ENCODE peak calls at places on chromosomes 6 and 20, in nine cellular contexts. L, P, O, Z, K, V, U, Q and I are unnamed samples.

GRCh38 chr6:155154158-155154830 is 109.5 kb upstream of the CLDN20 start:
- DNase-seq in K (no peak), V (no peak), Z (no peak), P (no peak), Q (peak), U (peak), L (peak), O (peak), I (peak)

GRCh38 chr6:19759117-19759880 is 77.9 kb upstream of the ID4 start:
- DNase-seq in O (no peak), P (no peak), V (no peak), K (no peak), L (peak), Q (peak), U (peak), Z (no peak), I (peak)

GRCh38 chr6:37946021-37946420 is 126.5 kb downstream of the ZFAND3 start:
- DNase-seq in U (no peak), Z (no peak), P (no peak), Q (no peak), V (no peak), L (no peak), K (no peak), O (no peak), I (no peak)

GRCh38 chr6:7811441-7811840 is 85.5 kb downstream of the BMP6 start:
- DNase-seq in Q (peak), O (no peak), P (no peak), L (peak), U (no peak), V (no peak), Z (no peak), K (no peak), I (no peak)

GRCh38 chr6:50952092-50952932 is 133.6 kb downstream of the TFAP2B start:
- DNase-seq in U (no peak), V (no peak), Z (no peak), Q (no peak), L (peak), P (no peak), O (no peak), K (no peak), I (no peak)

GRCh38 chr6:122491915-122492537 is 20.4 kb upstream of the SERINC1 start:
- DNase-seq in Q (peak), O (peak), K (peak), P (peak), U (peak), L (peak), V (peak), Z (peak), I (peak)

GRCh38 chr20:6265204-6265904 is 142.5 kb upstream of the FERMT1 start:
- DNase-seq in Z (no peak), P (peak), O (peak), L (peak), Q (peak), V (no peak), U (peak), K (no peak), I (peak)

GRCh38 chr20:50366270-50367103 is 143.7 kb upstream of the PTPN1 start:
- DNase-seq in K (peak), L (peak), U (peak), Z (no peak), V (peak), P (no peak), Q (peak), O (peak), I (peak)

GRCh38 chr20:58907481-58908137 is 55.1 kb downstream of the GNAS start:
- DNase-seq in K (peak), V (peak), O (peak), P (peak), U (peak), Z (no peak), L (peak), Q (peak), I (peak)

GRCh38 chr20:54208492-54209044 is 681 bp downstream of the PFDN4 start:
- DNase-seq in K (no peak), U (peak), L (peak), P (peak), O (peak), Z (no peak), Q (peak), V (no peak), I (peak)

GRCh38 chr20:14935285-14935684 is 597.9 kb upstream of the FLRT3 start:
- DNase-seq in P (no peak), O (no peak), Z (no peak), L (no peak), V (no peak), K (no peak), U (no peak), Q (no peak), I (no peak)

GRCh38 chr6:144248470-144249301 is 36.4 kb upstream of the UTRN start:
- DNase-seq in O (peak), U (peak), K (no peak), L (peak), V (no peak), P (no peak), Z (no peak), Q (peak), I (peak)

GRCh38 chr6:26224547-26224912 is 137.3 kb downstream of the HFE start:
- DNase-seq in V (no peak), P (no peak), O (no peak), Z (no peak), Q (no peak), L (no peak), U (no peak), K (no peak), I (peak)

GRCh38 chr6:137370871-137371633 is 123.1 kb downstream of the OLIG3 start:
- DNase-seq in O (no peak), U (no peak), Z (no peak), K (no peak), P (peak), Q (no peak), L (no peak), V (no peak), I (peak)

GRCh38 chr6:33927551-33927950 is 123.7 kb upstream of the MLN start:
- DNase-seq in Q (peak), K (no peak), Z (no peak), L (peak), V (no peak), P (no peak), O (no peak), U (no peak), I (peak)

GRCh38 chr6:29255530-29255929 is 46.0 kb upstream of the OR14J1 start:
- DNase-seq in K (no peak), O (no peak), V (no peak), L (no peak), Z (no peak), U (no peak), Q (no peak), P (no peak), I (no peak)

GRCh38 chr6:2665169-2666070 is 85.3 kb downstream of the MYLK4 start:
- DNase-seq in V (no peak), U (no peak), P (no peak), O (no peak), Z (no peak), K (no peak), L (no peak), Q (no peak), I (no peak)

GRCh38 chr6:17096076-17096475 is 5.8 kb upstream of the STMND1 start:
- DNase-seq in O (peak), P (no peak), K (no peak), V (no peak), Q (peak), Z (no peak), L (peak), U (no peak), I (no peak)

GRCh38 chr6:2971420-2972218 is at the start of gene SERPINB6:
- DNase-seq in L (peak), U (peak), K (peak), P (no peak), O (peak), Z (no peak), Q (peak), V (peak), I (peak)

GRCh38 chr20:46739441-46740213 is 30.2 kb downstream of the SLC2A10 start:
- DNase-seq in L (no peak), K (no peak), Q (no peak), P (no peak), V (no peak), Z (no peak), U (no peak), O (peak), I (no peak)

GRCh38 chr6:143684484-143684883 is 6.7 kb downstream of the PHACTR2 start:
- DNase-seq in U (no peak), Z (no peak), K (no peak), V (no peak), P (no peak), Q (no peak), O (no peak), L (no peak), I (no peak)

GRCh38 chr6:16676978-16677377 is 84.3 kb downstream of the ATXN1 start:
- DNase-seq in U (peak), P (no peak), Q (no peak), V (no peak), K (no peak), Z (no peak), O (no peak), L (peak), I (peak)

GRCh38 chr20:58692579-58693225 is at the start of gene NPEPL1:
- DNase-seq in V (peak), Q (peak), O (peak), L (peak), U (peak), P (peak), K (peak), Z (peak), I (peak)

GRCh38 chr6:135358251-135358821 is 139.2 kb downstream of the AHI1 start:
- DNase-seq in U (peak), Z (no peak), V (no peak), P (no peak), L (peak), O (no peak), K (no peak), Q (peak), I (peak)

GRCh38 chr6:2020909-2021308 is 224.5 kb downstream of the GMDS start:
- DNase-seq in L (peak), U (peak), Q (no peak), Z (no peak), O (no peak), V (no peak), P (no peak), K (no peak), I (no peak)

GRCh38 chr20:63386491-63386890 is 25.3 kb upstream of the CHRNA4 start:
- DNase-seq in K (no peak), U (no peak), Z (no peak), O (no peak), P (no peak), Q (no peak), L (no peak), V (no peak), I (no peak)

GRCh38 chr6:42075159-42075838 is 25.0 kb downstream of the TAF8 start:
- DNase-seq in O (peak), V (peak), Q (peak), Z (peak), P (peak), U (peak), K (peak), L (peak), I (peak)

GRCh38 chr6:170295519-170296422 is 4.9 kb upstream of the DLL1 start:
- DNase-seq in O (peak), Q (peak), Z (peak), U (no peak), P (peak), V (peak), L (no peak), K (peak), I (no peak)

GRCh38 chr6:98014791-98015201 is 731.8 kb upstream of the MMS22L start:
- DNase-seq in L (no peak), U (no peak), P (no peak), O (no peak), K (no peak), V (no peak), Z (no peak), Q (no peak), I (no peak)

GRCh38 chr6:130035211-130035610 is 16.8 kb downstream of the L3MBTL3 start:
- DNase-seq in Q (no peak), V (no peak), P (no peak), U (no peak), K (no peak), O (no peak), L (no peak), Z (no peak), I (peak)

GRCh38 chr6:130032758-130033323 is 14.5 kb downstream of the L3MBTL3 start:
- DNase-seq in Z (no peak), L (no peak), U (no peak), O (no peak), K (no peak), V (no peak), Q (no peak), P (no peak), I (no peak)

GRCh38 chr6:130033999-130034814 is 15.8 kb downstream of the L3MBTL3 start:
- DNase-seq in V (no peak), O (peak), Z (no peak), L (peak), P (no peak), K (peak), Q (peak), U (peak), I (peak)

GRCh38 chr6:130037207-130037811 is 18.9 kb downstream of the L3MBTL3 start:
- DNase-seq in U (peak), V (no peak), P (peak), Z (no peak), Q (peak), O (no peak), L (no peak), K (no peak), I (no peak)

GRCh38 chr6:130034815-130035146 is 16.4 kb downstream of the L3MBTL3 start:
- DNase-seq in P (no peak), V (no peak), O (no peak), L (no peak), Q (no peak), K (no peak), U (no peak), Z (no peak), I (no peak)
- H3K4me3 ChIP-seq in P (no peak), V (no peak), O (no peak), L (no peak), Q (no peak), K (no peak), U (peak), Z (no peak), I (no peak)

GRCh38 chr6:111486475-111486874 is 3.5 kb upstream of the REV3L start:
- DNase-seq in L (no peak), K (no peak), P (peak), Z (no peak), U (no peak), O (no peak), V (no peak), Q (no peak), I (no peak)
- H3K4me3 ChIP-seq in L (no peak), K (no peak), P (no peak), Z (no peak), U (no peak), O (no peak), V (no peak), Q (no peak), I (no peak)

GRCh38 chr20:38034961-38035360 is 1.4 kb downstream of the RPRD1B start:
- DNase-seq in Q (no peak), V (no peak), P (no peak), O (no peak), K (no peak), U (no peak), Z (no peak), L (no peak), I (no peak)
- H3K4me3 ChIP-seq in Q (peak), V (peak), P (peak), O (peak), K (peak), U (peak), Z (no peak), L (peak), I (peak)

GRCh38 chr20:57261488-57262243 is 4.8 kb downstream of the BMP7 start:
- DNase-seq in L (no peak), Z (no peak), O (no peak), Q (no peak), V (peak), P (no peak), U (no peak), K (no peak), I (no peak)
- H3K4me3 ChIP-seq in L (no peak), Z (no peak), O (no peak), Q (no peak), V (no peak), P (no peak), U (no peak), K (no peak), I (no peak)

GRCh38 chr20:40072907-40073306 is 616.1 kb downstream of the MAFB start:
- DNase-seq in Q (no peak), P (no peak), Z (no peak), K (no peak), L (no peak), O (no peak), V (no peak), U (no peak), I (no peak)

GRCh38 chr20:40073535-40074111 is 615.4 kb downstream of the MAFB start:
- DNase-seq in Z (no peak), V (no peak), K (no peak), Q (no peak), O (peak), L (no peak), P (no peak), U (no peak), I (no peak)
- H3K4me3 ChIP-seq in Z (no peak), V (no peak), K (no peak), Q (no peak), O (no peak), L (no peak), P (no peak), U (no peak), I (no peak)

GRCh38 chr20:37933797-37934633 is 31.1 kb downstream of the VSTM2L start:
- DNase-seq in K (no peak), L (no peak), V (no peak), P (no peak), Q (no peak), Z (no peak), U (no peak), O (no peak), I (no peak)
- H3K4me3 ChIP-seq in K (no peak), L (no peak), V (no peak), P (no peak), Q (no peak), Z (no peak), U (no peak), O (no peak), I (no peak)